ENCODE peak calls at places on chromosomes 16 and 17, in four cellular contexts. G, A, I and M are unnamed samples.

GRCh38 chr16:87762071-87762571 is 3.7 kb downstream of the KLHDC4 start:
- DNase-seq in G (peak), A (no peak), I (no peak), M (no peak)

GRCh38 chr17:30414486-30414885 is 35.8 kb downstream of the CPD start:
- DNase-seq in G (no peak), A (no peak), I (peak), M (no peak)

GRCh38 chr17:2690165-2691068 is 21.1 kb downstream of the CLUH start:
- DNase-seq in G (no peak), A (no peak), I (no peak), M (peak)

GRCh38 chr16:11561856-11562255 is 24.9 kb downstream of the LITAF start:
- DNase-seq in G (no peak), A (no peak), I (no peak), M (no peak)

GRCh38 chr16:89759742-89760366 is 38.5 kb downstream of the ZNF276 start:
- DNase-seq in G (no peak), A (no peak), I (no peak), M (no peak)

GRCh38 chr17:74512624-74513084 is 18.6 kb downstream of the CD300LB start:
- DNase-seq in G (no peak), A (no peak), I (peak), M (no peak)

GRCh38 chr16:3582276-3583165 is 5.3 kb upstream of the NLRC3 start:
- DNase-seq in G (no peak), A (no peak), I (no peak), M (no peak)

GRCh38 chr16:27221576-27222498 is 18.5 kb downstream of the KDM8 start:
- DNase-seq in G (no peak), A (no peak), I (peak), M (no peak)

GRCh38 chr17:81445642-81446500 is 50.6 kb downstream of the BAHCC1 start:
- DNase-seq in G (no peak), A (no peak), I (no peak), M (no peak)

GRCh38 chr16:2983706-2984136 is 3.5 kb upstream of the PKMYT1 start:
- DNase-seq in G (peak), A (peak), I (peak), M (peak)